ENCODE peak calls at places on chromosomes 13 and 19, in seven cellular contexts. G is tibial nerve, C is cardiac muscle cell, Y is sigmoid colon, F is thoracic aorta, S is uterus, T is fibroblast of lung. L is an unnamed sample. For H3K36me3 and H3K9me3, the result is how much of the 10 kb centered on the place peaks cover.

GRCh38 chr19:23776507-23777205 is 18.0 kb upstream of the ZNF681 start:
- DNase-seq in S (no peak), G (no peak), T (no peak), C (no peak), Y (no peak), F (no peak), L (no peak)

GRCh38 chr19:47682939-47683338 is 30.3 kb upstream of the EHD2 start:
- DNase-seq in C (peak), T (peak), S (no peak), F (no peak), G (no peak), Y (no peak), L (peak)

GRCh38 chr13:104597554-104598240 is 1531.5 kb upstream of the SLC10A2 start:
- DNase-seq in F (no peak), C (no peak), S (no peak), G (no peak), Y (no peak), T (peak), L (no peak)

GRCh38 chr13:33235564-33235963 is 50.0 kb downstream of the STARD13 start:
- DNase-seq in S (no peak), T (peak), Y (no peak), C (no peak), G (no peak), F (no peak), L (no peak)

GRCh38 chr19:54109651-54110050 is 5.8 kb downstream of the TFPT start:
- DNase-seq in T (no peak), S (no peak), C (no peak), G (no peak), F (no peak), Y (no peak), L (no peak)

GRCh38 chr19:6276447-6276846 is 3.3 kb downstream of the MLLT1 start:
- DNase-seq in S (peak), T (peak), F (peak), Y (peak), C (peak), G (peak), L (no peak)

GRCh38 chr13:67474114-67474513 is 244.0 kb upstream of the PCDH9 start:
- DNase-seq in T (no peak), S (no peak), G (no peak), F (no peak), C (no peak), Y (no peak), L (no peak)

GRCh38 chr13:102152790-102153189 is 249.1 kb downstream of the FGF14 start:
- DNase-seq in C (no peak), S (no peak), F (no peak), Y (no peak), T (no peak), G (no peak), L (no peak)

GRCh38 chr13:33296793-33297425 is 11.4 kb upstream of the STARD13 start:
- DNase-seq in G (no peak), C (no peak), F (no peak), S (no peak), Y (no peak), T (peak), L (no peak)

GRCh38 chr13:26988059-26988769 is 183.4 kb downstream of the USP12 start:
- DNase-seq in G (no peak), T (no peak), C (no peak), S (no peak), F (no peak), Y (peak), L (no peak)

GRCh38 chr13:97359181-97360057 is 74.5 kb upstream of the RAP2A start:
- DNase-seq in C (peak), Y (peak), F (no peak), T (peak), S (peak), G (peak), L (no peak)

GRCh38 chr19:19550454-19550842 is 12.4 kb downstream of the CILP2 start:
- DNase-seq in Y (no peak), F (no peak), T (peak), G (no peak), C (peak), S (no peak), L (no peak)

GRCh38 chr13:87089391-87089790 is 581.8 kb upstream of the SLITRK5 start:
- DNase-seq in S (no peak), C (peak), F (no peak), T (peak), Y (no peak), G (no peak), L (no peak)

GRCh38 chr13:114115191-114115671 is 17.2 kb downstream of the RASA3 start:
- DNase-seq in C (peak), F (no peak), G (peak), T (peak), S (peak), Y (peak), L (peak)

GRCh38 chr19:39845621-39846175 is 481 bp downstream of the FBL start:
- DNase-seq in G (no peak), C (peak), Y (no peak), F (no peak), T (no peak), S (no peak), L (no peak)

GRCh38 chr13:60574706-60575105 is 177.7 kb downstream of the TDRD3 start:
- DNase-seq in Y (no peak), G (no peak), S (no peak), T (no peak), F (no peak), C (no peak), L (no peak)

GRCh38 chr13:109145631-109146030 is 516.2 kb downstream of the MYO16 start:
- DNase-seq in F (no peak), S (peak), Y (no peak), T (peak), G (no peak), C (peak), L (peak)

GRCh38 chr19:6677495-6677894 is 7.5 kb upstream of the TNFSF14 start:
- DNase-seq in Y (peak), C (no peak), G (no peak), S (no peak), T (no peak), F (no peak), L (no peak)

GRCh38 chr19:6743714-6744380 is 4.4 kb downstream of the TRIP10 start:
- DNase-seq in C (no peak), G (no peak), S (no peak), T (no peak), Y (no peak), F (no peak), L (no peak)

GRCh38 chr19:17937371-17937900 is 4.6 kb downstream of the CCDC124 start:
- DNase-seq in S (no peak), T (no peak), F (no peak), C (no peak), G (no peak), Y (no peak), L (no peak)
- H3K36me3 ChIP-seq in S (under half), T (under half), F (under half), C (under half), G (under half), Y (under half), L (under half)

GRCh38 chr19:27657271-27658051 is 1555.5 kb downstream of the UQCRFS1 start:
- DNase-seq in T (no peak), Y (peak), G (no peak), F (no peak), S (no peak), C (no peak), L (no peak)
- H3K9me3 ChIP-seq in T (under half), Y (under half), G (under half), F (under half), S (under half), C (under half), L (under half)

GRCh38 chr19:32368781-32369180 is 23.4 kb downstream of the ZNF507 start:
- DNase-seq in T (no peak), F (no peak), S (no peak), C (no peak), G (no peak), Y (no peak), L (no peak)
- H3K36me3 ChIP-seq in T (under half), F (under half), S (under half), C (under half), G (under half), Y (under half), L (under half)

GRCh38 chr13:19345916-19346422 is 164.3 kb upstream of the TUBA3C start:
- DNase-seq in Y (no peak), S (no peak), T (no peak), F (no peak), C (no peak), G (no peak), L (no peak)
- H3K9me3 ChIP-seq in Y (under half), S (under half), T (under half), F (under half), C (under half), G (under half), L (under half)

GRCh38 chr19:12047868-12048267 is 4.9 kb downstream of the ZNF878 start:
- DNase-seq in C (no peak), T (no peak), S (no peak), Y (no peak), G (no peak), F (no peak), L (no peak)

GRCh38 chr19:12043752-12044422 is 8.4 kb upstream of the ZNF433 start:
- DNase-seq in F (no peak), G (no peak), T (no peak), Y (no peak), S (no peak), C (no peak), L (no peak)

DNA sequence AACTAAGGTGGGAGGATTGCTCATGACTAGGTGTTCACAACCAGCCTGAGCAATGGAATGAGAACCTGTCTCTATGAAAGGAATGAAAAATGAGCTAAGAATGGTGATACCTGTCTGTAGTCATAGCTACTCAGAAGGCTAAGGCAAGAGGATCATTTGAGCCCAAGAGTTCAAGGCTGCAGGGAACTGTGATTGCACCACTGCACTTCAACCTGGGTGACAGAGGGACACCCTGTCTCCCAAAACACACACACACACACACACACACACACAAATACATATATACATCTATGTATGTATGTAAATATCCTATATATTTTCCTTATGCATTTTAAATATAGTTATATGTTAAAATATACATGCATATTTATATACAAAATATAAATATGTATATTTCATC is 7.4 kb upstream of the ZNF433 start:
- DNase-seq in C (no peak), Y (no peak), S (no peak), T (no peak), F (no peak), G (no peak), L (no peak)
- H3K36me3 ChIP-seq in C (under half), Y (under half), S (under half), T (under half), F (under half), G (under half), L (under half)

DNA sequence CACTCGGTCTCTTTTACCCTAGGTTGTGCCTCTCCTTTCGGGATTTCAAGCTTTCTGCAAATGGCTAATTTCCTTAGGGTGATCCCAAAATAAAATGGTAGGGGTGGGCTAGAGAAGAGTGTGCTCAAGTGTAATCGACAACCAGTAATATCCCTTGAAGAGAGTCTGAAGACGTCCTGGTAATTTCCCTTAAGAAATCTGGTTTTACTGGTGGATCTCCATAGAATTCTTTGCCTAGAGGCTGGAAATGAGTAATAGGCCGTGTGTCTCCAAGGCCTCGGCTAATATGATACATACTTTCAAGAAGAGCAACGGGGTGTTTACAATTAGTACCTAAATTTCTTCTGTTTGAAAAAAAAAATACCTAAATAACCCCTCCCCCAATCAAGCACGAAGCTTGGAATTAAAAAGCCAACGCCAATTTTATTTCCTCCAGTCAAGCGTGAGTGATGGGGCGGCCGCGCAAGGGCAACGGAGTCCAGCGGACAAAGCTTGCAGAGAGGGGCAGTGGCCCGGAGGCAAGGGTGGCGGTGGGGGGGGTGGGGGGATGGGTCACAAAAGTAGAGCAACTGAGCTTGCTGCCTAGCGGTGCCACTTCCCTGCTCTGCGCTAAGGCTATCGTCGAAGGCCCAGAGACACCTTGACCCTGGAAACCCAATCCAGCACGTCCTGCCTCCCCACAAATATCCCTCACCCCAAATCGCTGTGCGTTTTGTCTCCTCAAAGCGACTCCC is 7.8 kb downstream of the SOX21 start:
- DNase-seq in S (no peak), F (no peak), C (no peak), T (no peak), G (no peak), Y (no peak), L (no peak)
- H3K9me3 ChIP-seq in S (under half), F (under half), C (under half), T (under half), G (under half), Y (under half), L (under half)

GRCh38 chr13:29537736-29538624 is 57.5 kb downstream of the SLC7A1 start:
- DNase-seq in T (no peak), Y (no peak), F (no peak), G (no peak), S (no peak), C (no peak), L (no peak)

GRCh38 chr13:29538625-29538976 is 56.9 kb downstream of the SLC7A1 start:
- DNase-seq in F (no peak), G (no peak), Y (no peak), C (no peak), S (no peak), T (no peak), L (no peak)

GRCh38 chr13:29535663-29536655 is 59.5 kb downstream of the SLC7A1 start:
- DNase-seq in G (no peak), C (no peak), F (no peak), S (no peak), Y (no peak), T (peak), L (no peak)

GRCh38 chr13:29539866-29540265 is 55.6 kb downstream of the SLC7A1 start:
- DNase-seq in G (no peak), T (no peak), S (no peak), F (no peak), Y (no peak), C (no peak), L (no peak)

DNA sequence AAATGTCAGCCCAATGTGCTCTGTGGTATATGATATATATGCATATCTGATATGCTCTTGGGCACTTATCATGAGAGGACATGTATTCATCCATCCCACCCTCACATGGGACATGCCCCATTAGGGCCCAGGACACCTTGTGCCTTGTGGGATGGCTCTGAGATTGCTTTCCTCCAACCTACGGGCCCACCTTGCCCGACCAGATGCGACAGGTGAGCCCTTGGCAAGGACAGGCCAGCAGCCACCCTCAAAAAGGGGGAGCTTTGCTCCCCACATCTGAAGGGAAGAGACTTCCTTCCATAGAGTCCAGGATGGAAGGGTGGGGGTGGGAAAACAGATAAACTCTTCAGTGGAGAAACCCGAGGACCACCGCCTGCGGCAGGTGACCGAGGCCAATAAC is 58.6 kb downstream of the SLC7A1 start:
- DNase-seq in C (no peak), Y (no peak), T (no peak), S (no peak), G (no peak), F (no peak), L (no peak)
- H3K36me3 ChIP-seq in C (under half), Y (under half), T (under half), S (under half), G (under half), F (under half), L (under half)

L was measured in pancreas.